ENCODE peak calls at places on chromosomes 6 and 20, in four cellular contexts. Z is uterus, M is kidney epithelial cell, S is left ventricle myocardium inferior. Y is an unnamed sample.

GRCh38 chr6:29965873-29966601 is 23.7 kb downstream of the HLA-A start:
- DNase-seq in Z (peak; percentile 73), M (no peak), S (peak; percentile 88), Y (no peak)

GRCh38 chr6:4943716-4944115 is 60.1 kb downstream of the RPP40 start:
- DNase-seq in Z (no peak), M (no peak), S (no peak), Y (no peak)

GRCh38 chr6:29071831-29072723 is 15.0 kb downstream of the OR2B3 start:
- DNase-seq in Z (no peak), M (no peak), S (no peak), Y (peak; percentile 2)

GRCh38 chr6:43828711-43829110 is 58.7 kb downstream of the VEGFA start:
- DNase-seq in Z (no peak), M (no peak), S (no peak), Y (no peak)

GRCh38 chr6:150072201-150072600 is 3.3 kb upstream of the ULBP3 start:
- DNase-seq in Z (no peak), M (peak; percentile 45), S (no peak), Y (no peak)

GRCh38 chr6:160990847-160991410 is 640 bp upstream of the MAP3K4 start:
- DNase-seq in Z (no peak), M (no peak), S (no peak), Y (no peak)

GRCh38 chr20:21661488-21662055 is 43.9 kb upstream of the PAX1 start:
- DNase-seq in Z (no peak), M (no peak), S (no peak), Y (no peak)

GRCh38 chr6:30914854-30915590 is 984 bp downstream of the VARS2 start:
- DNase-seq in Z (peak; percentile 29), M (no peak), S (no peak), Y (no peak)

GRCh38 chr6:6712258-6712978 is 123.9 kb downstream of the LY86 start:
- DNase-seq in Z (no peak), M (no peak), S (no peak), Y (no peak)

GRCh38 chr20:51731771-51732453 is 36.3 kb downstream of the ATP9A start:
- DNase-seq in Z (no peak), M (no peak), S (no peak), Y (no peak)

GRCh38 chr20:47361268-47361665 is 4.8 kb upstream of the ZMYND8 start:
- DNase-seq in Z (no peak), M (no peak), S (no peak), Y (no peak)

GRCh38 chr6:129615496-129615895 is 94.5 kb downstream of the ARHGAP18 start:
- DNase-seq in Z (no peak), M (no peak), S (no peak), Y (no peak)

GRCh38 chr20:44646641-44647274 is 4.7 kb downstream of the ADA start:
- DNase-seq in Z (no peak), M (no peak), S (no peak), Y (peak; percentile 24)

GRCh38 chr6:4155848-4156466 is 20.6 kb upstream of the ECI2 start:
- DNase-seq in Z (peak; percentile 88), M (peak; percentile 60), S (peak; percentile 41), Y (peak; percentile 79)

GRCh38 chr6:87909849-87910248 is 137.8 kb upstream of the SPACA1 start:
- DNase-seq in Z (no peak), M (peak; percentile 88), S (no peak), Y (no peak)

GRCh38 chr6:26175428-26176181 is 88.4 kb downstream of the HFE start:
- DNase-seq in Z (no peak), M (no peak), S (no peak), Y (peak; percentile 58)

GRCh38 chr6:144264270-144265060 is 20.7 kb upstream of the UTRN start:
- DNase-seq in Z (peak; percentile 23), M (peak; percentile 88), S (no peak), Y (peak; percentile 70)

GRCh38 chr20:31560094-31560899 is 44.8 kb upstream of the ID1 start:
- DNase-seq in Z (peak; percentile 65), M (no peak), S (peak; percentile 67), Y (no peak)

GRCh38 chr6:3019749-3020320 is 20.1 kb downstream of the NQO2 start:
- DNase-seq in Z (no peak), M (no peak), S (no peak), Y (no peak)

GRCh38 chr6:122789862-122790739 is 1.0 kb downstream of the SMPDL3A start:
- DNase-seq in Z (peak; percentile 33), M (peak; percentile 38), S (peak; percentile 20), Y (no peak)

GRCh38 chr6:167699141-167700036 is 127.3 kb upstream of the AFDN start:
- DNase-seq in Z (peak; percentile 73), M (no peak), S (peak; percentile 79), Y (no peak)

GRCh38 chr20:45044084-45044573 is 56.8 kb downstream of the KCNS1 start:
- DNase-seq in Z (no peak), M (peak; percentile 42), S (no peak), Y (peak; percentile 63)

GRCh38 chr6:155543141-155543870 is 87.7 kb upstream of the NOX3 start:
- DNase-seq in Z (no peak), M (no peak), S (no peak), Y (no peak)

GRCh38 chr6:158056804-158057203 is 75.1 kb downstream of the SYNJ2 start:
- DNase-seq in Z (no peak), M (no peak), S (peak; percentile 1), Y (no peak)

GRCh38 chr6:142489722-142490610 is 188.2 kb downstream of the ADGRG6 start:
- DNase-seq in Z (no peak), M (no peak), S (no peak), Y (no peak)

GRCh38 chr20:34507661-34508060 is 8.6 kb upstream of the DYNLRB1 start:
- DNase-seq in Z (no peak), M (no peak), S (no peak), Y (no peak)

GRCh38 chr6:40347571-40348011 is 239.6 kb downstream of the LRFN2 start:
- DNase-seq in Z (no peak), M (no peak), S (no peak), Y (no peak)

GRCh38 chr6:24935753-24936152 is at the start of gene RIPOR2:
- DNase-seq in Z (no peak), M (no peak), S (peak; percentile 33), Y (no peak)

GRCh38 chr6:84575264-84575663 is 189.1 kb downstream of the TBX18 start:
- DNase-seq in Z (no peak), M (peak; percentile 81), S (no peak), Y (peak; percentile 38)

GRCh38 chr6:150517175-150517574 is 82.5 kb upstream of the PLEKHG1 start:
- DNase-seq in Z (no peak), M (no peak), S (no peak), Y (no peak)

GRCh38 chr6:8556370-8557018 is 121.1 kb upstream of the SLC35B3 start:
- DNase-seq in Z (no peak), M (peak; percentile 65), S (no peak), Y (peak; percentile 3)

GRCh38 chr6:43242908-43243648 is at the start of gene TTBK1:
- DNase-seq in Z (no peak), M (no peak), S (no peak), Y (no peak)

GRCh38 chr6:170042086-170042485 is 248.8 kb downstream of the DLL1 start:
- DNase-seq in Z (no peak), M (no peak), S (no peak), Y (no peak)

GRCh38 chr6:137849709-137850093 is 17.4 kb upstream of the TNFAIP3 start:
- DNase-seq in Z (no peak), M (no peak), S (no peak), Y (no peak)

GRCh38 chr6:8225113-8225512 is 122.8 kb upstream of the EEF1E1 start:
- DNase-seq in Z (no peak), M (no peak), S (no peak), Y (no peak)

GRCh38 chr20:63825331-63826118 is 5.5 kb downstream of the ZBTB46 start:
- DNase-seq in Z (no peak), M (no peak), S (no peak), Y (no peak)

GRCh38 chr6:45498620-45499019 is 120.9 kb upstream of the SUPT3H start:
- DNase-seq in Z (no peak), M (no peak), S (no peak), Y (no peak)

DNA sequence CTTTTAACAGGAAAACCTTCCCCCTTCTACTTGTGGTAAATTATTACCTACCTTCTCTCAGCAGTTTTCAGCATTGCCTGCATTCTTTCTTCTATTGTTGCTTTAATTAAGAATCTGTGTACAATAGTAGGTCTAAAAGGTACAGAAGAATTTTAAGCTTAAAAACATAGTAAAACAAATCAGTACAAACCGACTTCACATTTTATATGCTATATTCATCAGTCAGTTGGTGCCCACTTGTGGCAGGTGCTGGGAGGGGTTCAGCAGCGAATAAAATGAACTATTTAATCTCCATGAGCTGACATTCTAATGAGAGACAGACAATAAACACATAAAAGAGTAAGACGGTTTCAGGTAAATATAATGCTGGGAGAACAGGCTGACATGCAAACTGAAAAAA is 73.4 kb upstream of the FBXO30 start:
- DNase-seq in Z (no peak), M (no peak), S (peak; percentile 15), Y (no peak)
- TF ChIP-seq CTCF in Z (no peak), M (peak; percentile 59), S (peak; percentile 66), Y (peak; percentile 53)

GRCh38 chr20:49685161-49685601 is 28.5 kb downstream of the B4GALT5 start:
- DNase-seq in Z (no peak), M (no peak), S (no peak), Y (no peak)
- H3K4me3 ChIP-seq in Z (no peak overlapping the region), M (no peak overlapping the region), S (no peak overlapping the region), Y (no peak overlapping the region)

GRCh38 chr6:111804627-111805235 is 68.5 kb downstream of the FYN start:
- DNase-seq in Z (peak; percentile 44), M (peak; percentile 64), S (no peak), Y (no peak)
- TF ChIP-seq CTCF in Z (no peak), M (no peak), S (no peak), Y (no peak)

DNA sequence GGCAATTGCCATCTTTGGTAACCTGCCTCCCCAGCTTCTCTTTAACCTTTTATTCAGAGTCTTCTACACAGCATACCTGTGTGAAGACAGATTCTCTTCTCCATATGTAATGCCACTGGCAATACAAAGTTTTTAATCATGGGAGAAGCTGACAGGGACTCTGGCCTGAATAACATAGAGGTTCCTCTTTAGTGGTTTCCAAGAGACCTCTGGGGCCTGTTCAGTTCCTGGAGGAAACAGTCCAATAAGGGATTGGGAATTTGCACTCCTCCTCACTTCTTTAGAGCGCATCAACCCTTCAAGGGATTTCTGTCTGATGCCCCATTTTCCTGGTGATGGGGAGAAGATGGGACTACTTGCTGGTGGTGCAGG is 1.4 kb downstream of the RIMS1 start:
- DNase-seq in Z (no peak), M (no peak), S (no peak), Y (no peak)
- H3K4me3 ChIP-seq in Z (no peak overlapping the region), M (no peak overlapping the region), S (no peak overlapping the region), Y (no peak overlapping the region)

Y was measured in HFF-Myc.